ENCODE peak calls at places on chromosome 18, in four cellular contexts. One of them, this sample, is unnamed.

GRCh38 chr18:52339891-52340371 is at the start of gene DCC:
- DNase-seq in K562: peak
- DNase-seq in HepG2: peak
- DNase-seq in GM12878: no peak
- DNase-seq in this sample: peak

GRCh38 chr18:41312241-41312590 is 642.8 kb upstream of the PIK3C3 start:
- DNase-seq in GM12878: no peak
- DNase-seq in HepG2: no peak
- DNase-seq in K562: no peak
- DNase-seq in this sample: no peak

GRCh38 chr18:55206941-55207340 is 247.7 kb upstream of the CCDC68 start:
- DNase-seq in K562: no peak
- DNase-seq in HepG2: no peak
- DNase-seq in GM12878: no peak
- DNase-seq in this sample: no peak

GRCh38 chr18:23924813-23925212 is 89.7 kb upstream of the TTC39C start:
- DNase-seq in HepG2: no peak
- DNase-seq in GM12878: no peak
- DNase-seq in K562: no peak
- DNase-seq in this sample: no peak

GRCh38 chr18:907880-908512 is 3.3 kb downstream of the ADCYAP1 start:
- DNase-seq in HepG2: no peak
- DNase-seq in K562: no peak
- DNase-seq in GM12878: no peak
- DNase-seq in this sample: peak

GRCh38 chr18:36934884-36935283 is 106.0 kb downstream of the KIAA1328 start:
- DNase-seq in HepG2: no peak
- DNase-seq in GM12878: no peak
- DNase-seq in K562: no peak
- DNase-seq in this sample: no peak

GRCh38 chr18:54905629-54906028 is 53.6 kb downstream of the CCDC68 start:
- DNase-seq in K562: no peak
- DNase-seq in HepG2: no peak
- DNase-seq in GM12878: no peak
- DNase-seq in this sample: no peak

GRCh38 chr18:22314001-22314400 is 103.7 kb downstream of the CTAGE1 start:
- DNase-seq in GM12878: no peak
- DNase-seq in K562: no peak
- DNase-seq in HepG2: no peak
- DNase-seq in this sample: no peak

GRCh38 chr18:21191596-21192307 is 50.3 kb upstream of the GREB1L start:
- DNase-seq in K562: peak
- DNase-seq in HepG2: peak
- DNase-seq in GM12878: no peak
- DNase-seq in this sample: peak

GRCh38 chr18:4107049-4107459 is 348.1 kb downstream of the DLGAP1 start:
- DNase-seq in K562: no peak
- DNase-seq in HepG2: no peak
- DNase-seq in GM12878: no peak
- DNase-seq in this sample: no peak

GRCh38 chr18:79826966-79827365 is 29.2 kb downstream of the KCNG2 start:
- DNase-seq in GM12878: no peak
- DNase-seq in HepG2: no peak
- DNase-seq in K562: no peak
- DNase-seq in this sample: peak

GRCh38 chr18:50751490-50751889 is 68.3 kb downstream of the MRO start:
- DNase-seq in GM12878: no peak
- DNase-seq in K562: no peak
- DNase-seq in HepG2: no peak
- DNase-seq in this sample: no peak

GRCh38 chr18:61435064-61435652 is 101.9 kb downstream of the CDH20 start:
- DNase-seq in HepG2: peak
- DNase-seq in K562: peak
- DNase-seq in GM12878: no peak
- DNase-seq in this sample: no peak

GRCh38 chr18:62875320-62875719 is 160.0 kb downstream of the PHLPP1 start:
- DNase-seq in K562: no peak
- DNase-seq in GM12878: no peak
- DNase-seq in HepG2: no peak
- DNase-seq in this sample: no peak

DNA sequence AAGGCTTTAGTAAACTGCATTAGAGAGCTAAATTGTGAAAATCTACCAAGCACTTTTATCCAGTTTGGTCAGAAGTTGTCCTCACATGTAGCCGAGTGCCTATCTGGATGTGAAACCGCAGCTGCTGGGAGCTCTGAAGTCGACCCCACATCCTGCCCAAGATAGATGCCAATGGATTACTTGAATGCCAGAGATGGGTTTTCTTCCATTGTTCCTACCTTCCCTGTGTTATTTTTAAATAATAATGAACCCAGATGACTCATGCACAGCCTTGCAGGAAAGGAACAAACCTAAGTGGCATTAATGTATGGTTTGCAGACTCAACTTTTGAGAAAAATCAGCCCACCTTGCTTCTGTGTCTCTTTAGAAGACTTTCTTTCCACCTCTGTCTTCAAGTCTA is 408.5 kb downstream of the FBXO15 start:
- DNase-seq in GM12878: no peak
- DNase-seq in HepG2: no peak
- DNase-seq in K562: no peak
- DNase-seq in this sample: no peak
- TF ChIP-seq CREM in GM12878: no peak
- TF ChIP-seq CREM in HepG2: no peak
- TF ChIP-seq CREM in K562: no peak
- TF ChIP-seq CREM in this sample: no peak

DNA sequence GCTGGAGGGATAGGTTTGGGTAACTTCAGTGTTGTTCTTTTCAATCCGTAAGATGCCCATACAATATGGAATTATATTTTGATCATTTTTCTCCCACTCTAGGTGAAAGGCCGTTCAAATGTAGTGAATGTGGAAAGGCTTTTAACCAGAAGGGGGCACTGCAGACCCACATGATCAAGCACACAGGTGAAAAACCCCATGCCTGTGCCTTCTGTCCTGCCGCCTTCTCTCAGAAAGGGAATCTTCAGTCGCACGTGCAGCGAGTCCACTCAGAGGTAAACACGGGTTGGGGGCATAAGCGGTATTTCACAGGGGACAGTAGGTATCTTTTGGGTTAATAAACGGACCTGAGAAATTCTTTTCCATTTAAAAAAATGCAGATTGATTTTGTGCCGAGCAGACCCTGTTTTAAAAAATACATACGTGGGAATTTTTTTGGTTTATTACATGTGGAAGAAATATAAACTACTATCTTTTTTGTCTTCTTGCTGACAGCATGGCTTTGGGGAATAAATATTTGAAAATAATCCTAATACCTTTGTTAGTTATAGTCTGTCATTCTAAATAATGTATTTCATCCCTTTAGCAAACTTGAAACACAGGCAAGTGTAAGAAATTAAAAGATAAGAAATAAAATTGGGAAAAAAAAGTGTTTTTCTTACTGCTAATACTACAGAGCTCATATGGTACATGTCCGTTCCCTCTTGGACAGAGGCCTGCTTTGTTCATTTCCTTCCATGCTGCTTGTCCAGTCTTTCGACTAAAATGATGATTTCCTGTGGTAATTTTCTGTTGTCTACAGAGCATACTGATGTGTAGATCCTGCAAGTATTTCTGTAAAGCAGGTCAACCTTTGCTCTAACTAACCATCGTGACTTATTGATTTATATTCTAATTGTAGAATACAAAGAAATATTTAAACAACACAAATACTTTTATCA is 53.3 kb downstream of the ZNF236 start:
- DNase-seq in GM12878: no peak
- DNase-seq in HepG2: peak
- DNase-seq in K562: peak
- DNase-seq in this sample: peak
- TF ChIP-seq CREM in GM12878: no peak
- TF ChIP-seq CREM in HepG2: no peak
- TF ChIP-seq CREM in K562: no peak
- TF ChIP-seq CREM in this sample: no peak

DNA sequence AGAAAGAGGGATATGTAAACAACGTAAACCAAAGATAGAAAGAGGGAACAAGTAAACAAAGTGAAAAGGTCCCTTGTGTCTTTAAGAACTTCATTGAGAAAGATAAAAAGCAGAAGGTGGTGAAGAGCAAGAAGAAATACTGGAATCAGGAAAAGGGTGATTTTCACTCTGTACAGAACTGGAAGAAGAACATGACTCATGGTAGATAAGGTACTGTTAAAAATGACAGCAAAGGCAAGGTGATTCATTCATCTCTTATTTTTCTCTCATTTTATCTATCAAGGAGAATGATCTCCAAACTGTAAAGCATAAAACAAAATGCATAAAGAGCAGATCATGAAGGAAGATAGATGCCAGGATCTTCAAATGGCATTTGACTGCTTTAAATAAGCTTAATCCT is 724.6 kb upstream of the CELF4 start:
- DNase-seq in HepG2: no peak
- DNase-seq in K562: no peak
- DNase-seq in GM12878: no peak
- DNase-seq in this sample: no peak
- TF ChIP-seq CREM in HepG2: no peak
- TF ChIP-seq CREM in K562: no peak
- TF ChIP-seq CREM in GM12878: no peak
- TF ChIP-seq CREM in this sample: no peak

GRCh38 chr18:3012306-3012919 is 531 bp downstream of the LPIN2 start:
- DNase-seq in HepG2: no peak
- DNase-seq in GM12878: no peak
- DNase-seq in K562: peak
- DNase-seq in this sample: peak

GRCh38 chr18:3012920-3013810 is at the start of gene LPIN2:
- DNase-seq in K562: peak
- DNase-seq in HepG2: peak
- DNase-seq in GM12878: peak
- DNase-seq in this sample: peak

GRCh38 chr18:3005462-3005861 is 7.5 kb downstream of the LPIN2 start:
- DNase-seq in GM12878: no peak
- DNase-seq in HepG2: no peak
- DNase-seq in K562: no peak
- DNase-seq in this sample: no peak

GRCh38 chr18:3007491-3007890 is 5.5 kb downstream of the LPIN2 start:
- DNase-seq in GM12878: no peak
- DNase-seq in K562: no peak
- DNase-seq in HepG2: no peak
- DNase-seq in this sample: no peak

DNA sequence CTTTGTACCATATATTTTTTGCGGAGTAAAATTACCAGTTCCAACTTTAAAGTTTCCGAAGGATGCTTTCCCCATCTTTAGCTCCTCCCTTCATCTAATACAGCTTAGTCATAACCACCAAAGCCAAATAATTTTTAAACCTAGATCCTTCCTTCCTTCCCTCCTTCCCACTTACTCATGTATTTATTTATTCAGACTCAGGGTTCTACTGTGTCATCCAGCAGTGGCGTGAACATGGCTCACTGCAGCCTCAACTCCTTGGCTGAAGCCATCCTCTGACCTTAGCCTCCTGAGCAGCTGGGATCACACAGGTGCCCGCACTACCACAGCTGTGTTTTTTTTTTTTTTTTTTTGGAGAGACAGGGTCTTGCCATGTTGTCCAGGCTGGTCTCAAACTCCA is 4.4 kb downstream of the LPIN2 start:
- DNase-seq in GM12878: no peak
- DNase-seq in K562: no peak
- DNase-seq in HepG2: no peak
- DNase-seq in this sample: no peak
- TF ChIP-seq CREM in GM12878: no peak
- TF ChIP-seq CREM in K562: no peak
- TF ChIP-seq CREM in HepG2: no peak
- TF ChIP-seq CREM in this sample: no peak

GRCh38 chr18:59246796-59247195 is 26.5 kb downstream of the RAX start:
- DNase-seq in HepG2: no peak
- DNase-seq in K562: no peak
- DNase-seq in GM12878: no peak
- DNase-seq in this sample: no peak

DNA sequence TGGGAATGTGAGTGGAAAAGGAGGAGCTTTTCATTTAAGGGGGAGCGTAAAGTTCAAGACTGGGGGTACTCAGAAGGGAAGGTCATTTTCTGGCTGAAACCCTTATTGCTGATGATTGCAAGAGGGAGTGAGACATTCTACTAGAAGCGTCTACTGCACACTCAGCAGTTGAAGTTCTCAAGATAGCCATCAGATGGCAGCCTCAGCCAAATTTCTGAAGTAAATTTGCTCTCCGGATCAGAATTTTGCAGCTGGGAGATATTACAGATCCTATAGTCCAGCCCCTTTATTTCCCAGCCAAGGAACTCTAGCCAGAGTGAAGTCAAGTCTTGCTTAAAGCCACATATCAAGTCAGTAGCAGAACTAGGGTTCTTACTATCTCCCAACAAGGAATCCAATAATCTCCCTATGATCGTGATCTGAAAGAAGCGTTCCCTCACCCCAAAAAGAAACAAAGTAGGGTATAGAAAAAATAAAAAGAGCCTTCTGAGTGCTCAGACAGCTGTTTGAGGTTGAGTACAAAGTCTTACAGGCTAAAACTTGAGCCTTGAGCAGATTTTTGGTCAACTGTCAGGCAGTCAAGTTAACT is 24.0 kb downstream of the RAX start:
- DNase-seq in K562: peak
- DNase-seq in HepG2: peak
- DNase-seq in GM12878: no peak
- DNase-seq in this sample: peak
- TF ChIP-seq CREM in K562: no peak
- TF ChIP-seq CREM in HepG2: no peak
- TF ChIP-seq CREM in GM12878: no peak
- TF ChIP-seq CREM in this sample: no peak

GRCh38 chr18:34023471-34023870 is 201.2 kb downstream of the NOL4 start:
- DNase-seq in K562: no peak
- DNase-seq in HepG2: no peak
- DNase-seq in GM12878: no peak
- DNase-seq in this sample: no peak
- TF ChIP-seq CREM in K562: no peak
- TF ChIP-seq CREM in HepG2: no peak
- TF ChIP-seq CREM in GM12878: no peak
- TF ChIP-seq CREM in this sample: no peak

DNA sequence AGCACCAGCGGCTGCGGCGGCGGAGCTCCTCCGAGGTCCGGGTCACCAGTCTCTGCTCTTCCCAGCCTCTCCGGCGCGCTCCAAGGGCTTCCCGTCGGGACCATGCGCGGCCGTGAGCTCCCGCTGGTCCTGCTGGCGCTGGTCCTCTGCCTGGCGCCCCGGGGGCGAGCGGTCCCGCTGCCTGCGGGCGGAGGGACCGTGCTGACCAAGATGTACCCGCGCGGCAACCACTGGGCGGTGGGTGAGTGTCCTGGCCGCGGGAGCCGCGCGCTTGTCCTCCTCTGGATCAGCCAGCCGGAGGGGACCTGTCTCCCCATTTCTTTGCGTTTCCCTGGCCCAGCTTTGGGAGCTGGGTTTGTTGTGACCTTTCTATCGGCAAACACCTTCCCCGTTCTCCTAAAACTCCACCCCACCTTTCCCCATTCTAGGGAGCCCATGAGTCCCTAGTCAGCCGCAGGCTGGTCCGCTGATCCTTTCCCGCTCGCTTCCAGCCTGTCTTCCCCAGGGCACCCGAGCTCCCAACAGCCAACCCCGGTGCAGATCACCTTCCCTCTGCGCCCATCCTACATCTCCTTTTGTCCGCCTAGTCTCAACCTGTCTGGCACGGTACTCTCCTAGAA is 316 bp downstream of the GRP start:
- DNase-seq in GM12878: no peak
- DNase-seq in HepG2: no peak
- DNase-seq in K562: no peak
- DNase-seq in this sample: peak
- TF ChIP-seq CREM in GM12878: no peak
- TF ChIP-seq CREM in HepG2: no peak
- TF ChIP-seq CREM in K562: no peak
- TF ChIP-seq CREM in this sample: no peak

This sample was measured in WTC11.